ENCODE peak calls at places on chromosomes 6 and 20, in five cellular contexts. T, X, A, O and K are unnamed samples.

GRCh38 chr20:63497138-63497945 is 1.5 kb downstream of the EEF1A2 start:
- DNase-seq in T (no peak), X (no peak), A (no peak), O (no peak), K (no peak)

GRCh38 chr6:69294862-69295261 is 501.9 kb downstream of the LMBRD1 start:
- DNase-seq in T (no peak), X (no peak), A (no peak), O (no peak), K (no peak)

GRCh38 chr6:47521966-47522365 is 44.4 kb downstream of the CD2AP start:
- DNase-seq in T (no peak), X (no peak), A (no peak), O (no peak), K (no peak)

GRCh38 chr6:34235605-34236422 is 859 bp upstream of the HMGA1 start:
- DNase-seq in T (peak; percentile 90), X (peak; percentile 74), A (peak; percentile 57), O (peak; percentile 95), K (peak; percentile 44)

GRCh38 chr6:53629862-53630532 is 35.6 kb downstream of the KLHL31 start:
- DNase-seq in T (no peak), X (no peak), A (no peak), O (no peak), K (no peak)

GRCh38 chr6:33620158-33620583 is 951 bp upstream of the ITPR3 start:
- DNase-seq in T (no peak), X (peak; percentile 65), A (no peak), O (no peak), K (no peak)

GRCh38 chr6:108127826-108128225 is 38.0 kb upstream of the NR2E1 start:
- DNase-seq in T (peak; percentile 89), X (no peak), A (no peak), O (no peak), K (no peak)

GRCh38 chr20:44287272-44288097 is 23.5 kb downstream of the FITM2 start:
- DNase-seq in T (no peak), X (no peak), A (no peak), O (no peak), K (no peak)

GRCh38 chr6:111791415-111791814 is 81.8 kb downstream of the FYN start:
- DNase-seq in T (peak; percentile 8), X (no peak), A (no peak), O (no peak), K (no peak)

GRCh38 chr6:30754631-30755030 is 10.3 kb upstream of the IER3 start:
- DNase-seq in T (no peak), X (no peak), A (no peak), O (no peak), K (no peak)

GRCh38 chr6:106377061-106377540 is 16.6 kb downstream of the CRYBG1 start:
- DNase-seq in T (no peak), X (no peak), A (no peak), O (no peak), K (no peak)

GRCh38 chr20:21521596-21522478 is 8.0 kb upstream of the NKX2-2 start:
- DNase-seq in T (no peak), X (no peak), A (no peak), O (no peak), K (no peak)

GRCh38 chr20:18005170-18005989 is 36.6 kb downstream of the MGME1 start:
- DNase-seq in T (peak; percentile 96), X (no peak), A (no peak), O (no peak), K (no peak)